ENCODE peak calls at places on chromosomes 3 and 15, in six cellular contexts. P, O, G, N, S and Y are unnamed samples.

GRCh38 chr3:126344380-126345041 is 12.7 kb downstream of the KLF15 start:
- DNase-seq in O (peak), S (no peak), N (no peak), P (no peak), G (no peak), Y (no peak)

GRCh38 chr3:9100132-9100894 is 137.0 kb upstream of the RAD18 start:
- DNase-seq in G (no peak), P (no peak), N (peak), O (no peak), S (no peak), Y (no peak)

GRCh38 chr3:179045719-179046402 is 25.7 kb downstream of the ZMAT3 start:
- DNase-seq in O (no peak), G (no peak), N (peak), S (no peak), P (no peak), Y (no peak)

GRCh38 chr3:19891740-19892139 is 42.3 kb downstream of the EFHB start:
- DNase-seq in P (no peak), N (no peak), O (no peak), G (no peak), S (no peak), Y (no peak)

GRCh38 chr3:127535901-127536817 is 54.4 kb downstream of the TPRA1 start:
- DNase-seq in S (no peak), G (no peak), N (no peak), O (no peak), P (no peak), Y (no peak)

GRCh38 chr3:33636125-33636855 is 81.8 kb downstream of the CLASP2 start:
- DNase-seq in P (peak), S (peak), N (no peak), O (no peak), G (peak), Y (peak)

GRCh38 chr3:182241777-182242556 is 530.2 kb downstream of the SOX2 start:
- DNase-seq in P (no peak), G (peak), S (peak), O (no peak), N (no peak), Y (no peak)

GRCh38 chr3:144866504-144866903 is 894.9 kb downstream of the DIPK2A start:
- DNase-seq in N (no peak), G (no peak), O (no peak), P (no peak), S (no peak), Y (no peak)

GRCh38 chr15:59461521-59461920 is 23.5 kb downstream of the FAM81A start:
- DNase-seq in N (no peak), S (no peak), O (no peak), G (no peak), P (no peak), Y (no peak)

GRCh38 chr15:68699881-68700394 is 120.8 kb downstream of the ANP32A start:
- DNase-seq in O (no peak), S (no peak), P (no peak), G (no peak), N (no peak), Y (no peak)

GRCh38 chr15:75356006-75356405 is 9.2 kb downstream of the NEIL1 start:
- DNase-seq in S (no peak), P (no peak), G (no peak), O (no peak), N (no peak), Y (no peak)

GRCh38 chr3:43212914-43213611 is 73.3 kb upstream of the SNRK start:
- DNase-seq in S (no peak), N (peak), P (no peak), O (no peak), G (no peak), Y (no peak)

GRCh38 chr3:52743152-52743551 is 27.6 kb downstream of the NEK4 start:
- DNase-seq in G (no peak), S (no peak), O (no peak), N (no peak), P (no peak), Y (no peak)

GRCh38 chr3:32743934-32744333 is 58.9 kb downstream of the CNOT10 start:
- DNase-seq in G (peak), N (no peak), P (no peak), S (no peak), O (no peak), Y (no peak)

GRCh38 chr15:75902129-75902557 is 1.5 kb upstream of the FBXO22 start:
- DNase-seq in N (no peak), O (no peak), S (peak), P (no peak), G (no peak), Y (no peak)

GRCh38 chr3:117101697-117102096 is 392.1 kb downstream of the TUSC7 start:
- DNase-seq in S (no peak), O (no peak), N (no peak), G (no peak), P (no peak), Y (no peak)

GRCh38 chr3:65778966-65779365 is 259.8 kb downstream of the MAGI1 start:
- DNase-seq in O (no peak), G (no peak), P (no peak), N (no peak), S (no peak), Y (no peak)

GRCh38 chr3:12138044-12138443 is 20.7 kb downstream of the TIMP4 start:
- DNase-seq in O (no peak), S (peak), G (no peak), P (peak), N (no peak), Y (no peak)

GRCh38 chr3:124438813-124439212 is 291.4 kb upstream of the UMPS start:
- DNase-seq in G (no peak), N (no peak), P (no peak), S (peak), O (no peak), Y (peak)

GRCh38 chr3:58425782-58426181 is 7.8 kb downstream of the PDHB start:
- DNase-seq in G (no peak), O (no peak), N (no peak), P (no peak), S (no peak), Y (no peak)

GRCh38 chr3:157274644-157275137 is 114.7 kb upstream of the CCNL1 start:
- DNase-seq in N (no peak), G (no peak), P (no peak), O (no peak), S (no peak), Y (peak)

GRCh38 chr3:76643620-76644019 is 396.3 kb upstream of the ROBO2 start:
- DNase-seq in O (no peak), P (no peak), S (no peak), G (no peak), N (no peak), Y (no peak)

DNA sequence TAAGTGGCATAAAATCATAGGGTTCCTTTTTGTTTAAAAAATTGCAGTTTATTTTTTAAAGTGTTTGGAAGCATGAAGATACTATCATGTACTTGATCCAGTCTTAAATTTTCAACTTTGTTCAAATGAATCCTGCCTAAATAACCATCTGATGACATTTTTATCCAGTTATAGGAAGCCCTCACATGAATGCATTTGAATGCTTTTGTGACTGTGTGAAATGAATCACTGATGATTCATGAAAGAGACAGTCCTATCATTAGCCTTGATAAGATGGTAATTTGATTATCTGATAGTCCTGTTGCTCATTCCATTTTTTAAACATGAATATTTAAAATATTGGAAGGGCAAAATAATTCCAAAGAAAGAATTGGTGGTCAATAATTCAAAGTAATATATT is 401.9 kb upstream of the ROBO2 start:
- DNase-seq in G (no peak), P (no peak), N (no peak), S (no peak), O (no peak), Y (no peak)
- TF ChIP-seq YY1 in G (no peak), P (no peak), N (no peak), S (no peak), O (no peak), Y (no peak)

GRCh38 chr3:42066516-42067181 is 24.5 kb upstream of the TRAK1 start:
- DNase-seq in S (no peak), O (no peak), G (peak), N (no peak), P (no peak), Y (peak)
- H3K9ac ChIP-seq in S (no peak), O (peak), G (no peak), N (peak), P (no peak), Y (no peak)

GRCh38 chr15:92883643-92884458 is 16.3 kb upstream of the CHD2 start:
- DNase-seq in O (no peak), P (no peak), S (no peak), G (no peak), N (no peak), Y (no peak)

GRCh38 chr15:92886815-92887214 is 13.3 kb upstream of the CHD2 start:
- DNase-seq in O (no peak), G (no peak), N (no peak), P (no peak), S (no peak), Y (no peak)

GRCh38 chr15:92886229-92886628 is 13.9 kb upstream of the CHD2 start:
- DNase-seq in S (no peak), N (no peak), G (no peak), O (no peak), P (no peak), Y (no peak)

GRCh38 chr15:92884459-92884812 is 15.7 kb upstream of the CHD2 start:
- DNase-seq in G (no peak), O (no peak), N (no peak), S (no peak), P (no peak), Y (no peak)

DNA sequence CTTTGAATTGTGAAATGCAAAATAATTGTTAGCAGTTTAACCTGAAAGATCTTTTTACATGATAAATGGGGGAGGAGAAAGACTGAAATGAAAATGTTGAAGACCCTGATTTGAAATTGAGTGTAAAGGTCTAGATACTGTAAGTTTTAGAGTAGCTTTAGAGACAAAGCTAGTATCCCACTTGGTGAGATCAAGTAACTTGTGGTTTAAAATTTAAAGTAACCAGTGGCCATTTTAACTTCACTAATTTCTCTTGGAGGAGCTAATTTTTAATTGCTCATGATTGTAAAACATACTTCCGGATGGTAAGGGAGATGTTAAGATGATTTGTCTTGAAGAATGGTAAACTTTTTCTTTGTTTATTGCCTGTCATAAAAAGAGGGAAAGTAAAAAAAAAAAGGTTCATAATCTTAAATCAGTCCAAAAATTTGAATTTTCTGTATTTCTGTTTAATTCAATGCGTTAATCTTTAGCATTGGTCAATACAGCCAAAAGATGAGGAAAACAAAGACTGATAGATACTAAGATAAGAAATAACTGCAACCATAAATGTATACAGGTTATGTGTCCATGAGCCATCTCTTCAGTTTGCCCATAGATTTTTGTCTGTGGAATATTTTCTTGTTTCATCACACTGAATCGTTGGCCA is 15.2 kb upstream of the CHD2 start:
- DNase-seq in O (no peak), S (no peak), N (no peak), G (no peak), P (no peak), Y (no peak)
- TF ChIP-seq ZNF274 in O (no peak), S (no peak), N (no peak), G (no peak), P (no peak), Y (no peak)

GRCh38 chr3:39494781-39495180 is 27.3 kb downstream of the MOBP start:
- DNase-seq in G (peak), P (no peak), N (no peak), S (no peak), O (no peak), Y (no peak)
- TF ChIP-seq YY1 in G (no peak), P (no peak), N (no peak), S (no peak), O (no peak), Y (no peak)

GRCh38 chr3:131502530-131503327 is at the start of gene MRPL3:
- DNase-seq in N (peak), G (peak), S (peak), O (peak), P (peak), Y (peak)

GRCh38 chr3:131501949-131502348 is 822 bp downstream of the MRPL3 start:
- DNase-seq in O (no peak), S (peak), N (no peak), P (no peak), G (peak), Y (no peak)

GRCh38 chr3:131503328-131503650 is 518 bp upstream of the MRPL3 start:
- DNase-seq in G (no peak), O (no peak), S (peak), N (no peak), P (no peak), Y (no peak)
- H3K9ac ChIP-seq in G (no peak), O (no peak), S (peak), N (no peak), P (peak), Y (no peak)

GRCh38 chr3:47380601-47381316 is at the start of gene PTPN23:
- DNase-seq in S (peak), G (peak), N (peak), O (peak), P (peak), Y (peak)
- TF ChIP-seq ZNF274 in S (no peak), G (peak), N (no peak), O (no peak), P (no peak), Y (no peak)

GRCh38 chr3:46724360-46724890 is 6.8 kb upstream of the PRSS50 start:
- DNase-seq in S (no peak), P (no peak), N (no peak), O (no peak), G (no peak), Y (no peak)

GRCh38 chr3:46729038-46729437 is 11.4 kb upstream of the PRSS50 start:
- DNase-seq in P (no peak), N (no peak), S (no peak), O (peak), G (no peak), Y (no peak)

GRCh38 chr3:46722443-46722842 is 4.8 kb upstream of the PRSS50 start:
- DNase-seq in S (no peak), O (no peak), G (no peak), P (no peak), N (no peak), Y (no peak)

GRCh38 chr3:46721009-46721408 is 3.3 kb upstream of the PRSS50 start:
- DNase-seq in S (no peak), G (no peak), N (no peak), P (no peak), O (no peak), Y (no peak)

GRCh38 chr3:46725663-46726314 is 8.1 kb upstream of the PRSS50 start:
- DNase-seq in O (no peak), P (no peak), G (no peak), N (no peak), S (no peak), Y (no peak)
- TF ChIP-seq YY1 in O (no peak), P (no peak), G (no peak), N (no peak), S (no peak), Y (no peak)